ENCODE peak calls at places on chromosome 19, in ten cellular contexts. H is esophagus muscularis mucosa, E is upper lobe of left lung, W is tibial nerve, U is transverse colon, C is H1, J is K562, I is A549, Q is SK-N-SH, P is stomach. K is an unnamed sample.

GRCh38 chr19:33404916-33405315 is 31.4 kb downstream of the CEBPG start:
- DNase-seq in H (no peak), E (no peak), W (no peak), U (peak; percentile 6), C (no peak), J (no peak), I (no peak), Q (no peak), P (no peak), K (no peak)

GRCh38 chr19:13441810-13442512 is 64.3 kb downstream of the CACNA1A start:
- DNase-seq in H (no peak), E (no peak), W (no peak), U (peak; percentile 20), C (peak; percentile 85), J (peak; percentile 69), I (peak; percentile 21), Q (no peak), P (no peak), K (no peak)

GRCh38 chr19:2478756-2479555 is 3.0 kb downstream of the GADD45B start:
- DNase-seq in H (peak; percentile 95), E (peak; percentile 86), W (peak; percentile 69), U (peak; percentile 82), C (peak; percentile 84), J (no peak), I (peak; percentile 58), Q (no peak), P (peak; percentile 88), K (peak; percentile 95)

GRCh38 chr19:50794778-50795664 is 4.8 kb downstream of the ACP4 start:
- DNase-seq in H (no peak), E (no peak), W (no peak), U (no peak), C (peak; percentile 79), J (peak; percentile 64), I (peak; percentile 67), Q (peak; percentile 57), P (no peak), K (no peak)

GRCh38 chr19:2199215-2199614 is 35.5 kb downstream of the DOT1L start:
- DNase-seq in H (no peak), E (no peak), W (no peak), U (no peak), C (peak; percentile 79), J (no peak), I (peak; percentile 23), Q (peak; percentile 69), P (no peak), K (no peak)

GRCh38 chr19:4089400-4089908 is 22.8 kb upstream of the ZBTB7A start:
- DNase-seq in H (no peak), E (peak; percentile 71), W (no peak), U (peak; percentile 39), C (no peak), J (no peak), I (no peak), Q (no peak), P (no peak), K (no peak)

GRCh38 chr19:6042776-6043726 is 65.1 kb upstream of the RANBP3 start:
- DNase-seq in H (peak; percentile 37), E (no peak), W (no peak), U (no peak), C (peak; percentile 35), J (no peak), I (no peak), Q (no peak), P (no peak), K (no peak)

GRCh38 chr19:52237771-52238400 is 31.5 kb upstream of the ZNF766 start:
- DNase-seq in H (no peak), E (peak; percentile 61), W (peak; percentile 51), U (peak; percentile 59), C (peak; percentile 67), J (no peak), I (peak; percentile 69), Q (peak; percentile 44), P (peak; percentile 59), K (no peak)

DNA sequence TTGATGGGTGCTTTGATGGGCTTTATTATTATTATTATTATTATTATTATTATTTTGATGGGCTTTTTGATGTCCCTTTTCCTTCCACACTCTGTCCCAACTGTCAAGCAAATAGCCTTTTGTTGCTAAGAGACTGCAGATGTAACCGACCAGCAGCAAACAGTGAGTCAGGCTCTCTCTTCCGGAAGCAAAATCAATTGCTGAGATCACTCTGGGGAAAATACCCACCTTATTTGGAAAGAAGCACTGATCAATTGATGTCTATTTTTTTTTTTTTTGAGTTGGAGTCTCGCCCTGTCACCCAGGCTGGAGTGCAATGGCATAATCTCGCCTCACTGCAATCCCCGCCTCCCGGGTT is 2.9 kb downstream of the LDLR start:
- DNase-seq in H (no peak), E (no peak), W (no peak), U (no peak), C (no peak), J (no peak), I (peak; percentile 62), Q (no peak), P (no peak), K (no peak)
- TF ChIP-seq EP300 in H (no peak), E (no peak), W (no peak), U (no peak), C (no peak), J (no peak), I (no peak), Q (no peak), P (no peak), K (no peak)

GRCh38 chr19:37954421-37954874 is 47.4 kb downstream of the SIPA1L3 start:
- DNase-seq in H (no peak), E (no peak), W (no peak), U (peak; percentile 47), C (no peak), J (no peak), I (no peak), Q (no peak), P (no peak), K (no peak)

GRCh38 chr19:37953125-37953524 is 46.1 kb downstream of the SIPA1L3 start:
- DNase-seq in H (no peak), E (no peak), W (no peak), U (no peak), C (no peak), J (no peak), I (no peak), Q (no peak), P (no peak), K (no peak)

GRCh38 chr19:37955986-37956385 is 49.0 kb downstream of the SIPA1L3 start:
- DNase-seq in H (no peak), E (no peak), W (no peak), U (no peak), C (no peak), J (no peak), I (no peak), Q (no peak), P (peak; percentile 20), K (no peak)

GRCh38 chr19:37951816-37952210 is 44.8 kb downstream of the SIPA1L3 start:
- DNase-seq in H (no peak), E (no peak), W (no peak), U (no peak), C (no peak), J (no peak), I (no peak), Q (no peak), P (peak; percentile 20), K (no peak)

DNA sequence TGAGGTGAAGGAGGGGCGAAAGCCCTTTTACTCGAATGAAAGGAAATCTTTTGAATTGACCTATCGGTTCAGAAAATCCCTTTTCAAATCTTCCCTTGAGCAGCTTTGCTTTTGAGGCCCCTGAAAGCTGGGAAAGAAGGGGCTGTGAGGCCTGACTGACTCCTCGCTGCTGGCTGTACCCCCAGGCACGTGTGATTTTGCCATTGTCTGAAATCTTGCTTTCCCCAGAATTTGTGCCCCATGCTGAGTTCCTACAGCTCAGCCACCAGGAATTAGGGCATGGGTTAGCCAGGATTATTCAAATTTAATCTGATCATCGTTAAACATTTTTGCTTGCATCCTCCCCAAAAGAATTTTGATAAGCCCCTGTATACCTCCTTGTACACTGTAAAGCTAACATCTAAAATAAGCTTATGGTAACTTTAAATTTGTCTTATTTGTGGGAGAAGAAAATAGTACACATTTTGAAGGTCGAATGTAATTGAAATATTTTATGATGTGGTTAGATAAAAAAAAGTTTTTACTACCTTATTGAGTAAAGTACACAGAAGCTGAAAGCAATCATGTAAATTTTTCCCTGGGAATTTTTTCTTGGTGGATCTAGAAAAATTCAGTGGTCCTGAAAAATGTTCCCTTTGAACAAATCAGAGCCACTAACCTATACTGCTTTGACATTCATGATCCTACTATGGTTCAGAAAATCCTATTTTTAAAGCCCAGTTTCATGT is 46.7 kb downstream of the SIPA1L3 start:
- DNase-seq in H (no peak), E (no peak), W (no peak), U (no peak), C (no peak), J (no peak), I (no peak), Q (no peak), P (no peak), K (no peak)
- TF ChIP-seq EP300 in H (no peak), E (no peak), W (no peak), U (no peak), C (no peak), J (no peak), I (no peak), Q (no peak), P (no peak), K (no peak)

DNA sequence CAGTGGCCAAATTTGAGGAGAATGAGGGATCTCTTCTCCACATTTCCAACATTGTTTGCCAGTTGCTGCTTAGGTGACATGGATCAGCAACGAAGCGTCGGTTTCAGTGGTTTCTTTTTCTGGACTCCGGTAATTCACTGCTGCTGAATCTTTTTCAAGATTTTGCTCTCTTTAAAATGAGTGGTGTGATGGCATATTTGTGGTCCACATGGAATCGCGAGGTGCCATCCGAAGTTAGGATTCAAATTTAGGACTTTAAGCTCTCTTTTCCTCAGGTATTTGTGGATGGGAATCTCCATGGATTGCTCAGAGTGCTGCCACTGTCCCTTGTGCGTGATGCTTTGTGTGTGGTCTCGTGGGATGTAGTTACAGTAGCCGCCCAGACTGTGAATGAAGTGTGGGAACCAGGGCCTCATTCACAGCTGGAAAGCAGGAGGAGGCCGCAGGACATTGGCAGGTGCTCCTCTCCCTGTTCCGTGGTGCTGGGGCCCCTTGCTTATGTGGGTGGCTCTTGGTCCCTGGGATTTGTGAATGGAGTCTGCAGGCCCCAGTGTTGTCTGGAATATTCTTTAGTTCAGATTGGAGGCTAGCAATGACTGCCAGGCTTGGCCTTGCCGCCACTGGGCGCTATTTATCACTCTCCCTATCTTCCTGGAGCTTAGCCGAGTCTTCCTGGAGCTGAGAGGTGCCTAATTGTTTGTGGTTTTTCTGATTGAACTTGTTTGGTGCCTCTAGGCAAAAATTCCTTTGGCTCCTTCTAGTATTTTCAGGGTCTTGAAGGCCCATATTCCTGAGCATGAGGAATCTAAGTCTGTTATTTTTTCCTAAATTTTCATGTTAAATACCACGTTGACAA is 1.5 kb downstream of the ILF3 start:
- DNase-seq in H (no peak), E (no peak), W (no peak), U (peak; percentile 18), C (no peak), J (no peak), I (peak; percentile 17), Q (peak; percentile 35), P (no peak), K (no peak)
- TF ChIP-seq EP300 in H (no peak), E (no peak), W (no peak), U (no peak), C (no peak), J (no peak), I (no peak), Q (no peak), P (no peak), K (no peak)

GRCh38 chr19:34835952-34836351 is 62.9 kb upstream of the ZNF599 start:
- DNase-seq in H (no peak), E (no peak), W (no peak), U (no peak), C (no peak), J (no peak), I (no peak), Q (no peak), P (no peak), K (no peak)

GRCh38 chr19:34837262-34837661 is 64.2 kb upstream of the ZNF599 start:
- DNase-seq in H (no peak), E (no peak), W (no peak), U (peak; percentile 20), C (no peak), J (no peak), I (no peak), Q (peak; percentile 89), P (peak; percentile 25), K (no peak)

GRCh38 chr19:34841780-34842179 is 68.8 kb upstream of the ZNF599 start:
- DNase-seq in H (no peak), E (no peak), W (no peak), U (no peak), C (no peak), J (no peak), I (no peak), Q (no peak), P (no peak), K (no peak)

GRCh38 chr19:34838248-34838647 is 65.2 kb upstream of the ZNF599 start:
- DNase-seq in H (no peak), E (no peak), W (no peak), U (no peak), C (no peak), J (peak; percentile 28), I (peak; percentile 39), Q (peak; percentile 69), P (peak; percentile 17), K (no peak)

DNA sequence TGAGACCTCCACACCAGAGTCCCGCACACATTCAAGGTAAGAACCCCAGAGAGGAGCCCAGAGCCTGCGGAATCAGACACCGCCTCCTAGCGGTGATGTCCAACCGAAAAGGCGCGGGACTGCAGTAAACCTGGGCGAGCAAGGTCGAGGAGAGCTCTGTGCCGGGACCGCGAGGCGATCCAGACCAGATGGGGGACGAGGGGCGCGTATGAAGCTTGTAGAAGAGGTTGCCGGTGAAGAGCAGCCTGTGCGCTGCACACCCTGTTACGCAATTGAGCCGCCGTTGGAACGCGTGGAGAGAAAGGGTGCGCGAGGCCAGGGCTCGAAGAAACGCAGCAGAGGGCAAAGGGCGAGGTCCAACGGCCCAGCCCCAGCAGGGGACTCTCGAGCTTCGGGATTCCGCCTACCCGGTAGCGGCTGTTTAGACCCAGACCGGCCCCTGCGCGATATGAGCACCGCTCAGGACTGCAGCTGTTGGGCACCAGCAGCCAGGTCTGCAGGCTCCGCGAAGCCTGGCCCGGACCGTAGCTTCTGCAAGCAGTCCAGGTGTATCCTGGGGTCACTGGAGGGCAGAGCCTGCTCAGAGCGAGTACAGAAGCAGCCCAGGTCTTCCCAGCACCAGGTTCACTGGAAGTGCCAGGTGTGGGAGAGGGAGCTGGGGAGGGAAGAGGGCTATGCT is 65.9 kb upstream of the ZNF599 start:
- DNase-seq in H (no peak), E (no peak), W (no peak), U (peak; percentile 31), C (peak; percentile 87), J (no peak), I (peak; percentile 32), Q (no peak), P (peak; percentile 25), K (no peak)
- TF ChIP-seq EP300 in H (no peak), E (no peak), W (no peak), U (no peak), C (no peak), J (no peak), I (no peak), Q (no peak), P (no peak), K (no peak)

K was measured in suprapubic skin.